ENCODE peak calls at places on chromosomes 13 and 19, in seven cellular contexts. J is GM12891, L is T-helper 1 cell, F is fibroblast of gingiva, I is M059J, E is AML-193, G is heart left ventricle. R is an unnamed sample.

GRCh38 chr19:17682273-17682672 is 5.9 kb downstream of the UNC13A start:
- DNase-seq in J (no peak), L (no peak), F (no peak), I (no peak), E (no peak), G (no peak), R (no peak)

GRCh38 chr13:28408235-28408848 is 86.6 kb downstream of the FLT1 start:
- DNase-seq in J (no peak), L (no peak), F (no peak), I (no peak), E (no peak), G (peak; percentile 72), R (no peak)

GRCh38 chr19:2517881-2518601 is 42.1 kb downstream of the GADD45B start:
- DNase-seq in J (no peak), L (no peak), F (no peak), I (peak; percentile 57), E (no peak), G (no peak), R (no peak)

GRCh38 chr13:46901721-46902120 is 4.9 kb upstream of the HTR2A start:
- DNase-seq in J (no peak), L (no peak), F (no peak), I (no peak), E (no peak), G (no peak), R (no peak)

GRCh38 chr13:95505265-95505664 is 47.3 kb upstream of the CLDN10 start:
- DNase-seq in J (no peak), L (no peak), F (no peak), I (no peak), E (no peak), G (no peak), R (no peak)

GRCh38 chr13:85693889-85694511 is 105.2 kb downstream of the SLITRK6 start:
- DNase-seq in J (no peak), L (no peak), F (peak; percentile 1), I (peak; percentile 21), E (peak; percentile 77), G (no peak), R (peak; percentile 46)

GRCh38 chr13:31175847-31176536 is 14.3 kb upstream of the HSPH1 start:
- DNase-seq in J (no peak), L (no peak), F (peak; percentile 44), I (no peak), E (no peak), G (no peak), R (no peak)

GRCh38 chr13:24618219-24618955 is 61.8 kb upstream of the ATP12A start:
- DNase-seq in J (no peak), L (peak; percentile 93), F (no peak), I (no peak), E (no peak), G (no peak), R (no peak)

GRCh38 chr13:73000027-73000674 is 58.7 kb upstream of the KLF5 start:
- DNase-seq in J (no peak), L (peak; percentile 29), F (peak; percentile 69), I (peak; percentile 20), E (peak; percentile 83), G (no peak), R (peak; percentile 38)

GRCh38 chr19:37989855-37990254 is 82.8 kb downstream of the SIPA1L3 start:
- DNase-seq in J (no peak), L (no peak), F (peak; percentile 33), I (no peak), E (no peak), G (no peak), R (no peak)

GRCh38 chr19:48490980-48491792 is 20.4 kb downstream of the LMTK3 start:
- DNase-seq in J (peak; percentile 95), L (peak; percentile 36), F (no peak), I (no peak), E (peak; percentile 13), G (no peak), R (peak; percentile 78)

GRCh38 chr19:38409631-38410133 is 6.8 kb downstream of the FAM98C start:
- DNase-seq in J (no peak), L (no peak), F (peak; percentile 30), I (peak; percentile 58), E (no peak), G (no peak), R (no peak)

GRCh38 chr13:50129923-50130685 is 114.9 kb downstream of the KCNRG start:
- DNase-seq in J (no peak), L (peak; percentile 25), F (peak; percentile 43), I (peak; percentile 55), E (no peak), G (peak; percentile 73), R (peak; percentile 41)

GRCh38 chr19:23718802-23719201 is 31.8 kb upstream of the ZNF675 start:
- DNase-seq in J (no peak), L (no peak), F (no peak), I (no peak), E (no peak), G (no peak), R (no peak)

R was measured in A673.